ENCODE peak calls at places on chromosomes 11 and 22, in nine cellular contexts. One of them, this sample, is unnamed.

GRCh38 chr11:16382638-16383380 is 26.5 kb upstream of the SOX6 start:
- DNase-seq in GM23338: no peak
- DNase-seq in heart right ventricle: no peak
- DNase-seq in cardiac muscle cell: no peak
- DNase-seq in AG10803: peak
- DNase-seq in hepatocyte: no peak
- DNase-seq in right lobe of liver: no peak
- DNase-seq in GM20000: no peak
- DNase-seq in dorsolateral prefrontal cortex: no peak
- DNase-seq in this sample: no peak

GRCh38 chr22:42680648-42681047 is 31.5 kb upstream of the CYB5R3 start:
- DNase-seq in GM23338: no peak
- DNase-seq in cardiac muscle cell: peak
- DNase-seq in heart right ventricle: no peak
- DNase-seq in right lobe of liver: no peak
- DNase-seq in GM20000: no peak
- DNase-seq in AG10803: peak
- DNase-seq in hepatocyte: no peak
- DNase-seq in dorsolateral prefrontal cortex: no peak
- DNase-seq in this sample: no peak

GRCh38 chr11:60370811-60371297 is 7.5 kb upstream of the MS4A7 start:
- DNase-seq in heart right ventricle: no peak
- DNase-seq in hepatocyte: peak
- DNase-seq in GM23338: no peak
- DNase-seq in right lobe of liver: no peak
- DNase-seq in GM20000: no peak
- DNase-seq in dorsolateral prefrontal cortex: no peak
- DNase-seq in cardiac muscle cell: no peak
- DNase-seq in AG10803: no peak
- DNase-seq in this sample: no peak

GRCh38 chr11:68810164-68810563 is 31.6 kb downstream of the CPT1A start:
- DNase-seq in AG10803: no peak
- DNase-seq in dorsolateral prefrontal cortex: no peak
- DNase-seq in GM20000: no peak
- DNase-seq in heart right ventricle: peak
- DNase-seq in hepatocyte: no peak
- DNase-seq in GM23338: no peak
- DNase-seq in cardiac muscle cell: no peak
- DNase-seq in right lobe of liver: no peak
- DNase-seq in this sample: no peak

GRCh38 chr22:24727218-24727851 is 47.2 kb downstream of the PIWIL3 start:
- DNase-seq in cardiac muscle cell: peak
- DNase-seq in hepatocyte: peak
- DNase-seq in heart right ventricle: peak
- DNase-seq in right lobe of liver: no peak
- DNase-seq in dorsolateral prefrontal cortex: no peak
- DNase-seq in GM20000: no peak
- DNase-seq in AG10803: no peak
- DNase-seq in GM23338: no peak
- DNase-seq in this sample: no peak

GRCh38 chr11:125807909-125808308 is 20.0 kb downstream of the PATE3 start:
- DNase-seq in hepatocyte: no peak
- DNase-seq in heart right ventricle: no peak
- DNase-seq in AG10803: peak
- DNase-seq in cardiac muscle cell: peak
- DNase-seq in dorsolateral prefrontal cortex: no peak
- DNase-seq in GM20000: no peak
- DNase-seq in right lobe of liver: no peak
- DNase-seq in GM23338: no peak
- DNase-seq in this sample: no peak

GRCh38 chr11:128552783-128553661 is 34.3 kb downstream of the ETS1 start:
- DNase-seq in cardiac muscle cell: peak
- DNase-seq in heart right ventricle: no peak
- DNase-seq in AG10803: peak
- DNase-seq in right lobe of liver: no peak
- DNase-seq in hepatocyte: peak
- DNase-seq in GM23338: no peak
- DNase-seq in dorsolateral prefrontal cortex: peak
- DNase-seq in GM20000: peak
- DNase-seq in this sample: no peak

GRCh38 chr11:35352107-35352888 is 67.1 kb downstream of the SLC1A2 start:
- DNase-seq in heart right ventricle: peak
- DNase-seq in right lobe of liver: peak
- DNase-seq in dorsolateral prefrontal cortex: no peak
- DNase-seq in AG10803: peak
- DNase-seq in GM23338: no peak
- DNase-seq in GM20000: no peak
- DNase-seq in hepatocyte: no peak
- DNase-seq in cardiac muscle cell: peak
- DNase-seq in this sample: no peak

GRCh38 chr11:123020968-123021367 is 39.3 kb upstream of the BSX start:
- DNase-seq in heart right ventricle: no peak
- DNase-seq in dorsolateral prefrontal cortex: no peak
- DNase-seq in AG10803: peak
- DNase-seq in hepatocyte: peak
- DNase-seq in GM23338: peak
- DNase-seq in GM20000: peak
- DNase-seq in right lobe of liver: no peak
- DNase-seq in cardiac muscle cell: peak
- DNase-seq in this sample: no peak

DNA sequence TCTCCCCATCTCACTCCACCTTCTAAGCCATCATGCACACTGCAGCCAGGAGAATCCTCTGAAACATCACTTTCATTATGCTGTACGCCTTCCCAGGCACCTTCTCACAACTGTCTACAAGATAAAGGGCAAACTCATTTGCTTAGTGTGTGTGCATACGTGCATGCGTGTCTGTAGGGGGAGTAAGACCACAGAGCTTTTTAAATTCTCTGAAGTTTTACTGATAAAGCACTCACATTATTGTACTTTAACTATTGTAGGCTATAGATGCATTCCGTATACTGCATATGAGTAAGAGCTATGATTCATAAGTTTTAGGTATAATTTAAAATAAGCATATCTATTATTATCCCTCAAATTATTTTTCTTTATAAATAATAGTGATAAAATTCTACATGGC is 15.3 kb upstream of the ANKK1 start:
- DNase-seq in right lobe of liver: no peak
- DNase-seq in AG10803: no peak
- DNase-seq in GM23338: no peak
- DNase-seq in GM20000: no peak
- DNase-seq in hepatocyte: no peak
- DNase-seq in cardiac muscle cell: peak
- DNase-seq in heart right ventricle: no peak
- DNase-seq in dorsolateral prefrontal cortex: no peak
- DNase-seq in this sample: no peak
- TF ChIP-seq CTCF in right lobe of liver: no peak
- TF ChIP-seq CTCF in AG10803: no peak
- TF ChIP-seq CTCF in GM23338: peak
- TF ChIP-seq CTCF in GM20000: no peak
- TF ChIP-seq CTCF in hepatocyte: peak
- TF ChIP-seq CTCF in cardiac muscle cell: peak
- TF ChIP-seq CTCF in heart right ventricle: no peak
- TF ChIP-seq CTCF in dorsolateral prefrontal cortex: no peak
- TF ChIP-seq CTCF in this sample: no peak

GRCh38 chr11:134861490-134862107 is 449.6 kb upstream of the B3GAT1 start:
- DNase-seq in heart right ventricle: no peak
- DNase-seq in hepatocyte: no peak
- DNase-seq in AG10803: no peak
- DNase-seq in right lobe of liver: no peak
- DNase-seq in cardiac muscle cell: no peak
- DNase-seq in GM23338: peak
- DNase-seq in dorsolateral prefrontal cortex: no peak
- DNase-seq in GM20000: no peak
- DNase-seq in this sample: no peak
- TF ChIP-seq CTCF in heart right ventricle: no peak
- TF ChIP-seq CTCF in hepatocyte: no peak
- TF ChIP-seq CTCF in AG10803: no peak
- TF ChIP-seq CTCF in right lobe of liver: no peak
- TF ChIP-seq CTCF in cardiac muscle cell: no peak
- TF ChIP-seq CTCF in GM23338: peak
- TF ChIP-seq CTCF in dorsolateral prefrontal cortex: no peak
- TF ChIP-seq CTCF in GM20000: no peak
- TF ChIP-seq CTCF in this sample: no peak

GRCh38 chr11:46235777-46236688 is 41.4 kb upstream of the CREB3L1 start:
- DNase-seq in heart right ventricle: no peak
- DNase-seq in right lobe of liver: no peak
- DNase-seq in hepatocyte: no peak
- DNase-seq in cardiac muscle cell: peak
- DNase-seq in GM20000: no peak
- DNase-seq in dorsolateral prefrontal cortex: no peak
- DNase-seq in AG10803: peak
- DNase-seq in GM23338: no peak
- DNase-seq in this sample: no peak
- TF ChIP-seq CTCF in heart right ventricle: no peak
- TF ChIP-seq CTCF in right lobe of liver: no peak
- TF ChIP-seq CTCF in hepatocyte: no peak
- TF ChIP-seq CTCF in cardiac muscle cell: no peak
- TF ChIP-seq CTCF in GM20000: no peak
- TF ChIP-seq CTCF in dorsolateral prefrontal cortex: no peak
- TF ChIP-seq CTCF in AG10803: no peak
- TF ChIP-seq CTCF in GM23338: no peak
- TF ChIP-seq CTCF in this sample: no peak

GRCh38 chr11:94521684-94522083 is 9.4 kb downstream of the C11orf97 start:
- DNase-seq in cardiac muscle cell: peak
- DNase-seq in right lobe of liver: no peak
- DNase-seq in AG10803: peak
- DNase-seq in dorsolateral prefrontal cortex: no peak
- DNase-seq in GM23338: peak
- DNase-seq in hepatocyte: no peak
- DNase-seq in heart right ventricle: no peak
- DNase-seq in GM20000: no peak
- DNase-seq in this sample: no peak
- TF ChIP-seq CTCF in cardiac muscle cell: peak
- TF ChIP-seq CTCF in right lobe of liver: peak
- TF ChIP-seq CTCF in AG10803: peak
- TF ChIP-seq CTCF in dorsolateral prefrontal cortex: no peak
- TF ChIP-seq CTCF in GM23338: peak
- TF ChIP-seq CTCF in hepatocyte: peak
- TF ChIP-seq CTCF in heart right ventricle: no peak
- TF ChIP-seq CTCF in GM20000: peak
- TF ChIP-seq CTCF in this sample: no peak

DNA sequence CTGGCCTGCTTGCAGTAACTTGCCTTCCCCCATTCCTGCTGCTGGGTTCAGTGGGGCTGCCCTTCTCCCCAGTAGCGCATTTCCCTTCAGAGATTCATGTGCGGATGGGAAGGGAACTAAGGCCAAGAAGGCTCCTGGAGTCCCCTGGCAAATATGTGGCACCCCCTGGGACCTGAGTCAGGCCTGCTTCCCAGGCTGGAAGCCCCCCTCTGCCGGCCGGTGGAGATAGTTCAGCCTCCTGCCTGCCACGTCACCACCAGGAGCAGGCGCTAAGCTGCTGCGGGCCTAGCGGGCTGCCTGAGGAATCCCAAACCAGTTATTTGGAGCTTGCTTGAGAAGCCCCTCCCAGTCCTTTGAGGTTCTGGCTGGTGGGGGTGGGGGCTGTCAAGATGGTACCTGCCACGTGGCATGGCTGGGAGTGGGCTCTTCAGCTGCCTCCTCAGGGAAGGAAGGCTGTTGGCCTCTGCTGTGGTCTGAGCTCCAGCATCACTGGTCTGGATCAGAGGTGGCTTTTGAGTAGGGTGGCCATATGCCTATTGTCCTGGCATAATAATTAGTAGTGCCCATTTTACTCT is 2.0 kb downstream of the SERPINH1 start:
- DNase-seq in cardiac muscle cell: peak
- DNase-seq in GM20000: no peak
- DNase-seq in GM23338: peak
- DNase-seq in dorsolateral prefrontal cortex: no peak
- DNase-seq in hepatocyte: peak
- DNase-seq in AG10803: peak
- DNase-seq in right lobe of liver: no peak
- DNase-seq in heart right ventricle: peak
- DNase-seq in this sample: no peak
- TF ChIP-seq CTCF in cardiac muscle cell: peak
- TF ChIP-seq CTCF in GM20000: no peak
- TF ChIP-seq CTCF in GM23338: peak
- TF ChIP-seq CTCF in dorsolateral prefrontal cortex: no peak
- TF ChIP-seq CTCF in hepatocyte: peak
- TF ChIP-seq CTCF in AG10803: peak
- TF ChIP-seq CTCF in right lobe of liver: no peak
- TF ChIP-seq CTCF in heart right ventricle: peak
- TF ChIP-seq CTCF in this sample: peak

DNA sequence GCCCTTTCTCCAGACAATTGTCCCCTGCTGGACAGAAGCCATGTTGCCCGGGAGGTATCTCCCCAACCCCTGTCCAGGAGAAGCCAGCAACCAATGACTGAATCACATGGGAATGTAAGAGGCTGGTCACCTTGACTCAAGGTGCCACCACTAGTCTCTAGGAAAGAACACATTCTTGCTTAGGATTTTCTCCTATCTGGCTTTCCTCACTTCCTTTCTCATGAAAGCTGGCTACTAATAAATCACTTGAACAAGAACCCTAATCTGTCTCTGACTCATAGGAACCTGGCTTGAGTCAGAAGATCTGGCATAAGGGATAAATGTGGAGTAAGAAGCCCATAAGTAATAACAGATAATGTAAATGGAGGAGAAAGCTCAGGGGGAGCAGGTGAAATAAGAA is 101.4 kb upstream of the C11orf87 start:
- DNase-seq in heart right ventricle: no peak
- DNase-seq in GM23338: no peak
- DNase-seq in cardiac muscle cell: peak
- DNase-seq in AG10803: peak
- DNase-seq in GM20000: no peak
- DNase-seq in hepatocyte: peak
- DNase-seq in dorsolateral prefrontal cortex: no peak
- DNase-seq in right lobe of liver: no peak
- DNase-seq in this sample: no peak
- TF ChIP-seq CTCF in heart right ventricle: no peak
- TF ChIP-seq CTCF in GM23338: no peak
- TF ChIP-seq CTCF in cardiac muscle cell: no peak
- TF ChIP-seq CTCF in AG10803: no peak
- TF ChIP-seq CTCF in GM20000: no peak
- TF ChIP-seq CTCF in hepatocyte: no peak
- TF ChIP-seq CTCF in dorsolateral prefrontal cortex: no peak
- TF ChIP-seq CTCF in right lobe of liver: no peak
- TF ChIP-seq CTCF in this sample: no peak